ENCODE peak calls at places on chromosomes 4 and X, in ten cellular contexts. X is memory B cell; U is AG20443; W is suprapubic skin; D is NCI-H345; I is activated effector memory CD4-positive, alpha-beta T cell treated with anti-CD3 and anti-CD28 coated beads, Interleukin-2, amount 50 U/mL, for 16 hours; L is immature natural killer cell; S is AG08396; J is small intestine; H is GM04503. O is an unnamed sample.
A peak's percentile ranks its signal among the peaks of the same experiment; 100 is the strongest.

GRCh38 chr4:73836373-73837269 is at the start of gene CXCL6:
- DNase-seq in U (peak; percentile 63), X (no peak), L (no peak), H (no peak), S (peak; percentile 23), I (no peak), J (no peak), D (peak; percentile 35), W (peak; percentile 80), O (peak; percentile 56)

GRCh38 chrX:88613338-88613737 is 133.7 kb upstream of the CPXCR1 start:
- DNase-seq in D (no peak), S (no peak), U (no peak), I (no peak), J (no peak), X (no peak), W (no peak), H (no peak), L (no peak), O (no peak)

GRCh38 chrX:40996886-40997530 is 88.2 kb upstream of the USP9X start:
- DNase-seq in S (peak; percentile 26), H (peak; percentile 45), D (no peak), J (peak; percentile 74), X (no peak), I (no peak), L (peak; percentile 5), U (peak; percentile 25), W (no peak), O (no peak)

GRCh38 chrX:75295641-75296040 is 21.8 kb downstream of the UPRT start:
- DNase-seq in J (no peak), D (no peak), I (no peak), W (no peak), H (no peak), L (no peak), X (no peak), U (no peak), S (no peak), O (no peak)

GRCh38 chr4:28082686-28083390 is 1222.2 kb downstream of the STIM2 start:
- DNase-seq in J (no peak), W (no peak), S (no peak), I (no peak), U (no peak), X (no peak), H (no peak), D (no peak), L (no peak), O (no peak)

GRCh38 chrX:103431316-103431715 is 55.0 kb downstream of the BEX3 start:
- DNase-seq in L (no peak), D (no peak), U (peak; percentile 18), X (no peak), J (no peak), H (no peak), W (no peak), S (no peak), I (no peak), O (no peak)

GRCh38 chrX:45668686-45669443 is 468.2 kb upstream of the DIPK2B start:
- DNase-seq in D (peak; percentile 0), L (no peak), U (peak; percentile 69), X (no peak), H (peak; percentile 86), J (no peak), W (no peak), S (peak; percentile 84), I (no peak), O (peak; percentile 1)

GRCh38 chrX:128816919-128817318 is 706.4 kb downstream of the SMARCA1 start:
- DNase-seq in H (no peak), S (no peak), I (no peak), D (no peak), W (no peak), X (no peak), L (no peak), J (no peak), U (no peak), O (peak; percentile 5)

GRCh38 chr4:113026556-113026955 is 22.9 kb upstream of the ANK2 start:
- DNase-seq in U (peak; percentile 44), J (no peak), D (no peak), I (no peak), X (no peak), L (no peak), W (no peak), H (no peak), S (peak; percentile 8), O (no peak)

GRCh38 chr4:186158966-186159365 is 32.4 kb upstream of the CYP4V2 start:
- DNase-seq in L (no peak), J (no peak), W (no peak), I (no peak), X (no peak), D (no peak), S (no peak), U (peak; percentile 0), H (no peak), O (no peak)

GRCh38 chr4:57023104-57023503 is 44.4 kb downstream of the POLR2B start:
- DNase-seq in I (no peak), S (peak; percentile 58), J (no peak), U (peak; percentile 65), H (peak; percentile 73), L (no peak), X (no peak), D (no peak), W (no peak), O (no peak)

GRCh38 chr4:60565558-60565957 is 634.6 kb upstream of the ADGRL3 start:
- DNase-seq in I (no peak), S (no peak), X (no peak), W (no peak), D (no peak), H (no peak), J (no peak), U (no peak), L (no peak), O (no peak)

GRCh38 chr4:82201805-82202636 is 171.8 kb downstream of the HNRNPD start:
- DNase-seq in D (peak; percentile 37), I (peak; percentile 69), S (no peak), X (peak; percentile 47), U (no peak), H (no peak), L (no peak), W (no peak), J (peak; percentile 42), O (no peak)

GRCh38 chrX:8284131-8284530 is 113.1 kb upstream of the VCX2 start:
- DNase-seq in H (no peak), S (no peak), J (no peak), I (no peak), D (no peak), X (no peak), L (no peak), U (no peak), W (no peak), O (no peak)

GRCh38 chr4:128471576-128471975 is 184.0 kb upstream of the PGRMC2 start:
- DNase-seq in W (no peak), D (no peak), L (no peak), X (no peak), S (no peak), H (no peak), J (no peak), U (peak; percentile 25), I (no peak), O (no peak)

GRCh38 chr4:102429553-102429952 is 71.6 kb upstream of the NFKB1 start:
- DNase-seq in S (peak; percentile 27), J (no peak), X (no peak), H (no peak), D (no peak), W (no peak), U (peak; percentile 55), I (no peak), L (no peak), O (no peak)

GRCh38 chrX:103356897-103357296 is 591 bp downstream of the TCEAL9 start:
- DNase-seq in X (no peak), L (no peak), H (no peak), D (peak; percentile 8), J (peak; percentile 19), W (no peak), U (peak; percentile 19), S (no peak), I (no peak), O (no peak)

GRCh38 chrX:102917801-102918200 is 19.3 kb upstream of the RAB40AL start:
- DNase-seq in L (no peak), I (no peak), X (no peak), U (no peak), W (no peak), D (no peak), J (no peak), S (no peak), H (no peak), O (no peak)

O was measured in mucosa of descending colon.